ENCODE peak calls at places on chromosome 3, in eight cellular contexts. J is neuronal stem cell, U is midbrain, T is Caki2, I is PC-9, W is anterior cingulate cortex, G is H54, Z is IMR-90. H is an unnamed sample.

GRCh38 chr3:135756016-135756695 is 209.4 kb upstream of the PPP2R3A start:
- DNase-seq in I (no peak), J (no peak), G (no peak), Z (no peak), U (no peak), T (no peak), W (peak; percentile 6), H (peak; percentile 41)

GRCh38 chr3:72860053-72860452 is 11.8 kb upstream of the SHQ1 start:
- DNase-seq in Z (no peak), W (no peak), U (no peak), J (no peak), T (no peak), G (no peak), I (no peak), H (no peak)

GRCh38 chr3:166531730-166532129 is 694.5 kb upstream of the BCHE start:
- DNase-seq in T (peak; percentile 10), G (no peak), J (no peak), I (no peak), W (no peak), Z (no peak), U (no peak), H (no peak)

GRCh38 chr3:113249111-113249510 is 37.8 kb downstream of the BOC start:
- DNase-seq in Z (peak; percentile 88), G (peak; percentile 68), W (peak; percentile 28), I (no peak), J (no peak), T (no peak), U (no peak), H (no peak)

GRCh38 chr3:171503817-171504216 is 43.6 kb upstream of the TNIK start:
- DNase-seq in T (no peak), J (no peak), U (no peak), G (no peak), I (no peak), Z (no peak), W (no peak), H (no peak)

GRCh38 chr3:100492810-100493140 is 356 bp downstream of the TMEM45A start:
- DNase-seq in W (no peak), I (no peak), T (no peak), G (no peak), U (no peak), Z (no peak), J (no peak), H (no peak)

GRCh38 chr3:41362638-41363559 is 163.6 kb downstream of the CTNNB1 start:
- DNase-seq in T (peak; percentile 4), G (no peak), U (no peak), W (no peak), I (no peak), J (peak; percentile 86), Z (no peak), H (peak; percentile 3)

GRCh38 chr3:139772539-139773500 is 95.0 kb upstream of the NMNAT3 start:
- DNase-seq in G (no peak), Z (peak; percentile 80), W (no peak), J (no peak), I (peak; percentile 21), U (no peak), T (peak; percentile 99), H (no peak)

GRCh38 chr3:33438284-33438668 is 1.9 kb downstream of the UBP1 start:
- DNase-seq in Z (peak; percentile 66), G (no peak), T (peak; percentile 20), W (no peak), J (no peak), I (no peak), U (no peak), H (no peak)

GRCh38 chr3:182682263-182683229 is 110.8 kb upstream of the ATP11B start:
- DNase-seq in U (peak; percentile 69), G (peak; percentile 17), W (peak; percentile 21), T (peak; percentile 54), J (peak; percentile 69), Z (peak; percentile 10), I (peak; percentile 57), H (no peak)

GRCh38 chr3:43215684-43216336 is 70.5 kb upstream of the SNRK start:
- DNase-seq in T (no peak), G (no peak), U (no peak), Z (no peak), J (no peak), I (no peak), W (no peak), H (no peak)

GRCh38 chr3:86995537-86995936 is 4.6 kb upstream of the VGLL3 start:
- DNase-seq in J (no peak), U (no peak), T (no peak), G (no peak), Z (peak; percentile 89), I (peak; percentile 44), W (no peak), H (no peak)

GRCh38 chr3:152320201-152320617 is 51.5 kb downstream of the MBNL1 start:
- DNase-seq in Z (peak; percentile 59), T (no peak), G (no peak), I (no peak), U (no peak), W (no peak), J (no peak), H (no peak)

GRCh38 chr3:61371123-61371522 is 119.9 kb upstream of the FHIT start:
- DNase-seq in J (peak; percentile 15), G (no peak), I (no peak), U (no peak), T (no peak), W (no peak), Z (no peak), H (no peak)

GRCh38 chr3:108103971-108104797 is 13.4 kb upstream of the CD47 start:
- DNase-seq in Z (peak; percentile 52), J (no peak), I (no peak), W (no peak), G (no peak), U (peak; percentile 47), T (no peak), H (peak; percentile 23)

GRCh38 chr3:125594581-125595011 is 701 bp downstream of the OSBPL11 start:
- DNase-seq in J (no peak), T (no peak), W (no peak), U (no peak), Z (peak; percentile 22), I (no peak), G (peak; percentile 8), H (no peak)

GRCh38 chr3:79729096-79729495 is 38.7 kb downstream of the ROBO1 start:
- DNase-seq in W (no peak), G (peak; percentile 1), I (no peak), T (no peak), U (peak; percentile 17), Z (no peak), J (no peak), H (no peak)

GRCh38 chr3:13046569-13047279 is 26.5 kb downstream of the IQSEC1 start:
- DNase-seq in J (no peak), I (no peak), W (no peak), T (no peak), U (no peak), G (no peak), Z (no peak), H (no peak)

GRCh38 chr3:42847731-42848130 is 27.9 kb downstream of the CYP8B1 start:
- DNase-seq in U (no peak), T (no peak), Z (no peak), W (no peak), J (no peak), G (no peak), I (no peak), H (no peak)

GRCh38 chr3:49295489-49296058 is 18.5 kb upstream of the C3orf62 start:
- DNase-seq in T (no peak), W (no peak), G (no peak), J (no peak), I (no peak), Z (peak; percentile 35), U (no peak), H (no peak)

H was measured in cerebellum.